ENCODE peak calls at places on chromosomes 1 and 21, in ten cellular contexts. N is fibroblast of the aortic adventitia, Z is fibroblast of lung, H is mucosa of descending colon, O is H9, R is AG09319, S is fibroblast of pulmonary artery, A is cardiac muscle cell, I is neural crest cell, Q is AG10803. M is an unnamed sample.
A peak's percentile ranks its signal among the peaks of the same experiment; 100 is the strongest.

GRCh38 chr1:50417946-50418599 is 5.2 kb downstream of the DMRTA2 start:
- DNase-seq in N (no peak), Z (no peak), H (no peak), O (peak; percentile 26), R (no peak), S (no peak), A (no peak), I (no peak), Q (no peak), M (peak; percentile 10)

GRCh38 chr1:17207046-17207445 is 2.1 kb downstream of the PADI1 start:
- DNase-seq in N (no peak), Z (no peak), H (peak; percentile 29), O (no peak), R (no peak), S (no peak), A (no peak), I (no peak), Q (no peak), M (peak; percentile 59)

GRCh38 chr1:208652300-208653160 is 408.3 kb upstream of the PLXNA2 start:
- DNase-seq in N (peak; percentile 76), Z (peak; percentile 81), H (no peak), O (peak; percentile 69), R (peak; percentile 10), S (peak; percentile 79), A (peak; percentile 79), I (peak; percentile 52), Q (peak; percentile 68), M (peak; percentile 70)

GRCh38 chr1:79787631-79788030 is 781.1 kb upstream of the ADGRL4 start:
- DNase-seq in N (no peak), Z (no peak), H (no peak), O (no peak), R (no peak), S (no peak), A (no peak), I (no peak), Q (no peak), M (no peak)

GRCh38 chr21:39011911-39012310 is 171.3 kb downstream of the PSMG1 start:
- DNase-seq in N (no peak), Z (no peak), H (no peak), O (no peak), R (no peak), S (no peak), A (no peak), I (no peak), Q (no peak), M (no peak)

GRCh38 chr21:45156459-45156858 is 82.1 kb downstream of the ADARB1 start:
- DNase-seq in N (no peak), Z (no peak), H (no peak), O (no peak), R (no peak), S (no peak), A (no peak), I (no peak), Q (no peak), M (no peak)

GRCh38 chr21:28959367-28960099 is 33.1 kb downstream of the LTN1 start:
- DNase-seq in N (peak; percentile 84), Z (peak; percentile 74), H (no peak), O (no peak), R (no peak), S (peak; percentile 84), A (peak; percentile 79), I (no peak), Q (peak; percentile 72), M (no peak)

GRCh38 chr1:60035925-60036324 is 37.6 kb downstream of the C1orf87 start:
- DNase-seq in N (no peak), Z (no peak), H (no peak), O (no peak), R (no peak), S (no peak), A (peak; percentile 3), I (no peak), Q (no peak), M (no peak)

GRCh38 chr1:181044449-181044966 is 10.7 kb downstream of the MR1 start:
- DNase-seq in N (no peak), Z (no peak), H (peak; percentile 19), O (no peak), R (no peak), S (peak; percentile 15), A (no peak), I (no peak), Q (no peak), M (peak; percentile 78)

GRCh38 chr1:157965584-157965983 is 27.9 kb upstream of the KIRREL1 start:
- DNase-seq in N (no peak), Z (no peak), H (no peak), O (no peak), R (no peak), S (no peak), A (no peak), I (no peak), Q (no peak), M (no peak)

GRCh38 chr1:6435129-6435528 is 10.6 kb downstream of the ESPN start:
- DNase-seq in N (no peak), Z (no peak), H (no peak), O (peak; percentile 23), R (no peak), S (no peak), A (no peak), I (no peak), Q (no peak), M (no peak)

GRCh38 chr1:244801246-244801645 is 34.2 kb upstream of the COX20 start:
- DNase-seq in N (peak; percentile 37), Z (peak; percentile 34), H (no peak), O (no peak), R (no peak), S (peak; percentile 52), A (peak; percentile 47), I (peak; percentile 8), Q (peak; percentile 26), M (peak; percentile 76)
- TF ChIP-seq CTCF in N (peak; percentile 66), Z (peak; percentile 64), H (no peak), O (peak; percentile 73), R (peak; percentile 48), S (peak; percentile 67), A (peak; percentile 52), I (peak; percentile 60), Q (peak; percentile 64), M (peak; percentile 28)

GRCh38 chr1:161121042-161121441 is 3.1 kb downstream of the NIT1 start:
- DNase-seq in N (no peak), Z (no peak), H (no peak), O (no peak), R (no peak), S (no peak), A (no peak), I (no peak), Q (no peak), M (no peak)

GRCh38 chr1:161121838-161122237 is 3.9 kb downstream of the NIT1 start:
- DNase-seq in N (no peak), Z (no peak), H (no peak), O (no peak), R (no peak), S (no peak), A (no peak), I (no peak), Q (no peak), M (peak; percentile 38)

GRCh38 chr1:161117681-161118581 is at the start of the genes NIT1 and PFDN2:
- DNase-seq in N (peak; percentile 79), Z (peak; percentile 84), H (peak; percentile 93), O (peak; percentile 94), R (no peak), S (peak; percentile 88), A (peak; percentile 91), I (peak; percentile 74), Q (peak; percentile 77), M (peak; percentile 94)

GRCh38 chr1:161119017-161119378 is 1.1 kb downstream of the NIT1 start:
- DNase-seq in N (peak; percentile 34), Z (no peak), H (peak; percentile 65), O (peak; percentile 48), R (no peak), S (peak; percentile 25), A (peak; percentile 59), I (no peak), Q (no peak), M (no peak)

DNA sequence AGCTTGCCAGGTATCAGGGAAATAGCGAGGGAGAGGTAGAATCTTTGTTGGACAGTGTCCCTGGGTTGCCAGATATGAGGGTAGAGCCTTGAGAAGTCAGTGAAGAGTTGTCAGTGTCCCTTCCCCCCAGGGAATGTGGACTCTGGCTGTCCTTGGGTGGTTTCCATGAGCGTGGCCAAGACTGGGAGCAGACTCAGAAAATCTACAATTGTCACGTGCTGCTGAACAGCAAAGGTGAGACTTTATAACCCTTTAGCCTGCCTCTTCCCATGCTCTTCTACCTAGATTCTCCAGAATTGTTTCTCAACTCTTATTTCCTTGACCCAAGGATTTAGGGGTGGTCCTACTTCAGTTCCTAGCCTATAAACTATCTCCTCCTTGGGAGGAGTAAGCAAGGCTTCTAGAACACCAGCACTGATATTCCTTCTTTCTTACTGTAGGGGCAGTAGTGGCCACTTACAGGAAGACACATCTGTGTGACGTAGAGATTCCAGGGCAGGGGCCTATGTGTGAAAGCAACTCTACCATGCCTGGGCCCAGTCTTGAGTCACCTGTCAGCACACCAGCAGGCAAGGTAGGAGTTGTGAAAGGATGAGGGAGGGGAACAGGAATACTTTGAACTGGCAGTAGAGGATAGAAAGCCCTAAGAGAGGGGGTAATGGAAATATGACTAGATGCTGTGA is 1.6 kb downstream of the NIT1 start:
- DNase-seq in N (peak; percentile 75), Z (peak; percentile 75), H (no peak), O (peak; percentile 76), R (no peak), S (peak; percentile 78), A (peak; percentile 82), I (no peak), Q (peak; percentile 69), M (peak; percentile 75)
- TF ChIP-seq CTCF in N (peak; percentile 58), Z (peak; percentile 51), H (no peak), O (peak; percentile 54), R (peak; percentile 37), S (peak; percentile 50), A (peak; percentile 56), I (peak; percentile 53), Q (peak; percentile 54), M (no peak)

GRCh38 chr1:188463919-188464318 is 1635.2 kb downstream of the PLA2G4A start:
- DNase-seq in N (no peak), Z (peak; percentile 10), H (no peak), O (no peak), R (no peak), S (no peak), A (no peak), I (no peak), Q (no peak), M (no peak)
- TF ChIP-seq CTCF in N (no peak), Z (peak; percentile 20), H (no peak), O (no peak), R (no peak), S (no peak), A (no peak), I (no peak), Q (no peak), M (no peak)

GRCh38 chr1:204302769-204303168 is 57.0 kb downstream of the PLEKHA6 start:
- DNase-seq in N (no peak), Z (no peak), H (no peak), O (no peak), R (no peak), S (no peak), A (no peak), I (no peak), Q (no peak), M (no peak)
- TF ChIP-seq CTCF in N (no peak), Z (no peak), H (no peak), O (peak; percentile 33), R (no peak), S (no peak), A (no peak), I (no peak), Q (no peak), M (no peak)

GRCh38 chr1:45716700-45717099 is 28.7 kb downstream of the TMEM69 start:
- DNase-seq in N (no peak), Z (no peak), H (no peak), O (no peak), R (no peak), S (no peak), A (no peak), I (no peak), Q (no peak), M (no peak)
- TF ChIP-seq CTCF in N (no peak), Z (no peak), H (no peak), O (no peak), R (no peak), S (no peak), A (no peak), I (no peak), Q (no peak), M (no peak)